ENCODE peak calls at places on chromosomes 6 and 20, in seven cellular contexts. V, W, O, Z, K, L and T are unnamed samples.

GRCh38 chr6:126228001-126228791 is 111.7 kb upstream of the CENPW start:
- DNase-seq in L (no peak), W (no peak), Z (no peak), V (no peak), O (no peak), K (no peak), T (no peak)

GRCh38 chr6:7918403-7918802 is 7.8 kb upstream of the TXNDC5 start:
- DNase-seq in V (no peak), K (no peak), Z (no peak), L (no peak), W (no peak), O (no peak), T (no peak)

GRCh38 chr6:167210375-167211295 is 52.9 kb upstream of the GPR31 start:
- DNase-seq in L (no peak), Z (peak; percentile 29), V (no peak), K (no peak), O (no peak), W (no peak), T (peak; percentile 54)

GRCh38 chr6:30935018-30935417 is 3.0 kb upstream of the SFTA2 start:
- DNase-seq in O (no peak), W (no peak), L (no peak), Z (no peak), V (no peak), K (no peak), T (no peak)

GRCh38 chr20:62332421-62332820 is 29.6 kb downstream of the ADRM1 start:
- DNase-seq in Z (no peak), W (no peak), V (no peak), O (no peak), L (no peak), K (no peak), T (no peak)

GRCh38 chr6:89745096-89745495 is 74.5 kb downstream of the MDN1 start:
- DNase-seq in L (no peak), V (no peak), Z (no peak), W (no peak), K (no peak), O (no peak), T (no peak)

GRCh38 chr20:49608752-49609670 is 41.1 kb upstream of the PTGIS start:
- DNase-seq in Z (peak; percentile 29), W (peak; percentile 70), L (peak; percentile 12), K (peak; percentile 33), O (no peak), V (peak; percentile 71), T (peak; percentile 48)

GRCh38 chr6:148274809-148275208 is 67.8 kb upstream of the SASH1 start:
- DNase-seq in W (no peak), L (no peak), K (no peak), Z (no peak), V (no peak), O (no peak), T (no peak)

DNA sequence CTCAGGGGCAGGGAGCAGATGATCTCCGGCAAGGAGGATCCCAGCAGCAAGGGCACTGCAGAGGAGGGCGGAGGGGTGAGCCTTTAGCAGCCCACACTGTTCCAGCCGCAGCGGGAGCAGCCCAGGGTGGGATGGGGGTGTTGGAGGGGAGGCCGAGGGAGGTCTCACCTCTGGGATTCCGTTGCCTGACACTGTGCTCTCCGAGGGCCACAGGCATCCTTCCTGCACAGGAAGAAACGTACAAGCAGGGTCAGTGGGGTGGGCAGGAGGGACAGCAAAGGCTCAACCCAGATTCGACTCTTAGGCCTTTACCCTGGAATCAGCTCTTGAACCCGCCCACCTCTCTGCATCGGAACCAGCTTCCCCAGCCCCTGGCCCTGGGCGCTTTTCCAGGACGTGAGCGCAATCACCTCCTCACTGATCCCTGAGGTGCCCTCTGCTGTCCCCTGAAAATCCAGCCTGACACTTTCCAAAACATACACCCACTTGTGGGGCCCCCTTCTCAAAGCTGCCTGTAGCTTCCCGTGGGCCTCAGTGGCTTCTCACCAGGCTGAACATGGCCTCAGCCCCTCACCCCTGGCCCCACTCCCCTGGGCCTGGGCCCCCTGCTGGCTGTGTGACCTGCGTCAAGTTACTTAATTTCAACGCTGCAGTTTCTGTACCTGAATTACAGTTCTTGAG is 32.8 kb upstream of the ZBP1 start:
- DNase-seq in W (peak; percentile 15), O (no peak), L (no peak), V (no peak), K (no peak), Z (no peak), T (peak; percentile 5)
- H3K36me3 ChIP-seq in W (no peaks in the 10 kb centered on the region), O (no peaks in the 10 kb centered on the region), L (peaks cover 32% of the 10 kb centered on the region), V (no peaks in the 10 kb centered on the region), K (no peaks in the 10 kb centered on the region), Z (no peaks in the 10 kb centered on the region), T (peaks cover 13% of the 10 kb centered on the region)

DNA sequence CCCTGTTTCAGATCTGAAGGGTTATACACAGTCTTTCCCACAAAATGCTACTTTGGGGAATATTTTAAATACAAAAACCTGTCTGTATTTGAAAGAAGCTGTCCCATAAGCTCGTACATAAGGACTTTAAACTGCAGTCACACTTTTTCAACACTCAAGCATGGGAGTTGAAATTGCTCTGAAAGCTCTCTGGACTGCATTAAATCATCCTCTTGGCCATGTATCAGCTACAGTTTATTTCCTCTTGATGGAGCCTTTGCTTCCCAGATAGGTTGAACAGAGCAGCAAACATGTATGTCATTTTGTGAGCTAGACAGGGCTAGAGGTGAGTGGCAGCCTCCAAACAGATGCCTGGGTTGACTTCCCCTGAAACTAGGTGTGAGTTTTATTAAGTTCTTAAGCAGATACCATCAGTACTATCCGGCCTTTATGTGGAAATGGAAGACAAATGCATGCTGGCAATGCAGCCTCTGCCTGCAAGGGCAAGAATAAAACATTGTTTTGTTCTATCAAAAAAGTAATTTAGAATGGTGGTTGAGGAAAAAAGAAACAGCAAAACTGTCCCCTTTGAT is 105.9 kb upstream of the ENPP5 start:
- DNase-seq in L (no peak), W (no peak), K (no peak), O (no peak), Z (no peak), V (no peak), T (no peak)
- H3K27ac ChIP-seq in L (no peak overlapping the region), W (no peak overlapping the region), K (no peak overlapping the region), O (no peak overlapping the region), Z (no peak overlapping the region), V (no peak overlapping the region), T (no peak overlapping the region)

DNA sequence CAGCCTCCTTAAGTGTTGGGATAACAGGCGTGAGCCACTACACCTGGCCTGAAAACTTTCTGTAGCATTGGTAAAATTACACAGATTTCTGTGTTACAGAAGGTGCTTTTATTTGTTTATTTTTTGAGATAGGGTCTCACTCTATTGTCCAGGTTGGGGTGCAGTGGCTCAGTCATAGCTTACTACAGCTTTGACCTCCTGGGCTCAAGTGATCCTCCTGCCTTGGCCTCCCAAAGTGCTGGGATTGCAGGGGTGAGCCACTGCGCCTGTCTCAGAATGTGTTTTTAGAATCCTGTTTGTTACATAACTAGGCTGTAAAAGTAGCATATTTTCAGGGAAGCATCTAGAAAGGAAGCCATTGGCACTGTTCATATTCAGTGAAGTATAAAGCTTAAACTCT is 16.9 kb upstream of the BLTP3A start:
- DNase-seq in W (no peak), K (no peak), L (no peak), O (no peak), Z (no peak), V (no peak), T (no peak)
- H3K36me3 ChIP-seq in W (no peaks in the 10 kb centered on the region), K (peaks cover 34% of the 10 kb centered on the region), L (peaks cover 30% of the 10 kb centered on the region), O (no peaks in the 10 kb centered on the region), Z (peaks cover 3% of the 10 kb centered on the region), V (peaks cover 24% of the 10 kb centered on the region), T (no peaks in the 10 kb centered on the region)

GRCh38 chr6:33885121-33886057 is 81.6 kb upstream of the MLN start:
- DNase-seq in W (no peak), O (no peak), V (peak; percentile 89), Z (peak; percentile 43), L (peak; percentile 20), K (peak; percentile 59), T (no peak)
- H3K27ac ChIP-seq in W (peak overlapping the region; percentile 61), O (no peak overlapping the region), V (peak overlapping the region; percentile 52), Z (no peak overlapping the region), L (no peak overlapping the region), K (no peak overlapping the region), T (no peak overlapping the region)

GRCh38 chr6:111623046-111623718 is 17.5 kb upstream of the TRAF3IP2 start:
- DNase-seq in W (no peak), V (no peak), K (no peak), L (no peak), O (no peak), Z (no peak), T (peak; percentile 65)
- H3K36me3 ChIP-seq in W (no peaks in the 10 kb centered on the region), V (no peaks in the 10 kb centered on the region), K (no peaks in the 10 kb centered on the region), L (no peaks in the 10 kb centered on the region), O (no peaks in the 10 kb centered on the region), Z (no peaks in the 10 kb centered on the region), T (no peaks in the 10 kb centered on the region)

GRCh38 chr6:43055966-43056365 is 2.3 kb upstream of the CUL7 start:
- DNase-seq in L (no peak), Z (no peak), W (no peak), O (no peak), K (no peak), V (no peak), T (no peak)

GRCh38 chr6:43053545-43054205 is at the start of gene CUL7:
- DNase-seq in Z (peak; percentile 96), W (peak; percentile 93), O (peak; percentile 90), V (peak; percentile 99), K (peak; percentile 86), L (peak; percentile 84), T (peak; percentile 90)

GRCh38 chr6:43052225-43052841 is 1.3 kb downstream of the CUL7 start:
- DNase-seq in K (no peak), Z (no peak), O (no peak), L (no peak), V (no peak), W (no peak), T (no peak)

GRCh38 chr6:43052842-43053544 is 658 bp downstream of the CUL7 start:
- DNase-seq in V (peak; percentile 67), W (no peak), Z (peak; percentile 20), O (peak; percentile 31), K (no peak), L (peak; percentile 12), T (no peak)

GRCh38 chr6:43054206-43054943 is 724 bp upstream of the CUL7 start:
- DNase-seq in O (peak; percentile 53), L (no peak), K (no peak), V (peak; percentile 21), W (peak; percentile 43), Z (peak; percentile 36), T (no peak)
- H3K27ac ChIP-seq in O (peak overlapping the region; percentile 82), L (peak overlapping the region; percentile 94), K (peak overlapping the region; percentile 98), V (peak overlapping the region; percentile 93), W (peak overlapping the region; percentile 97), Z (peak overlapping the region; percentile 92), T (peak overlapping the region; percentile 80)

GRCh38 chr6:6352772-6353171 is 32.3 kb upstream of the F13A1 start:
- DNase-seq in L (no peak), K (no peak), O (no peak), V (no peak), W (no peak), Z (no peak), T (no peak)

GRCh38 chr6:6351626-6352025 is 31.2 kb upstream of the F13A1 start:
- DNase-seq in Z (no peak), O (no peak), W (no peak), K (no peak), L (no peak), V (no peak), T (no peak)

GRCh38 chr6:6346427-6346826 is 26.0 kb upstream of the F13A1 start:
- DNase-seq in W (no peak), K (no peak), V (no peak), Z (no peak), L (no peak), O (no peak), T (no peak)

GRCh38 chr6:6348251-6348650 is 27.8 kb upstream of the F13A1 start:
- DNase-seq in K (no peak), L (no peak), O (no peak), V (no peak), W (no peak), Z (no peak), T (no peak)
- H3K36me3 ChIP-seq in K (no peaks in the 10 kb centered on the region), L (no peaks in the 10 kb centered on the region), O (no peaks in the 10 kb centered on the region), V (no peaks in the 10 kb centered on the region), W (no peaks in the 10 kb centered on the region), Z (no peaks in the 10 kb centered on the region), T (no peaks in the 10 kb centered on the region)